ENCODE peak calls at places on chromosomes 7 and 10, in nine cellular contexts. I is thyroid gland, A is transverse colon, R is psoas muscle, C is adrenal gland, B is A549, L is GM23248, M is gastrocnemius medialis, H is AG04450. Q is an unnamed sample. For H3K9me3, the result is how much of the 10 kb centered on the place peaks cover.

GRCh38 chr7:118870187-118870586 is 645.7 kb downstream of the ANKRD7 start:
- DNase-seq in A (no peak), B (peak), L (no peak), R (no peak), H (no peak), C (no peak), M (no peak), I (no peak), Q (no peak)

GRCh38 chr7:155722936-155723335 is 78.5 kb downstream of the RBM33 start:
- DNase-seq in M (no peak), L (no peak), R (no peak), C (no peak), A (no peak), B (no peak), H (no peak), I (no peak), Q (no peak)

GRCh38 chr10:29858352-29859267 is 200.8 kb downstream of the JCAD start:
- DNase-seq in B (peak), C (peak), I (peak), H (peak), A (peak), R (peak), L (peak), M (peak), Q (no peak)

GRCh38 chr7:102983602-102984001 is 70.8 kb downstream of the LRRC17 start:
- DNase-seq in M (no peak), H (no peak), B (no peak), R (no peak), I (no peak), L (no peak), C (no peak), A (no peak), Q (no peak)

GRCh38 chr10:133313192-133313591 is 4.5 kb downstream of the ZNF511 start:
- DNase-seq in H (no peak), L (no peak), A (no peak), I (no peak), M (no peak), R (no peak), C (no peak), B (no peak), Q (no peak)

GRCh38 chr10:46267132-46267985 is 19.4 kb upstream of the ANTXRL start:
- DNase-seq in R (no peak), M (no peak), H (no peak), I (no peak), B (no peak), C (no peak), L (no peak), A (no peak), Q (no peak)

GRCh38 chr10:90969148-90969547 is 48.3 kb upstream of the ANKRD1 start:
- DNase-seq in A (no peak), C (no peak), B (no peak), M (peak), H (no peak), I (no peak), L (peak), R (no peak), Q (no peak)

GRCh38 chr10:102413053-102413705 is 5.4 kb downstream of the PSD start:
- DNase-seq in M (no peak), C (no peak), R (no peak), L (peak), A (no peak), H (no peak), I (no peak), B (peak), Q (no peak)

GRCh38 chr10:79234391-79235318 is 112.6 kb upstream of the PPIF start:
- DNase-seq in L (peak), C (no peak), R (no peak), B (no peak), A (no peak), M (no peak), I (no peak), H (no peak), Q (no peak)

GRCh38 chr7:80463272-80463920 is 48.5 kb downstream of the GNAT3 start:
- DNase-seq in B (peak), A (no peak), R (no peak), C (no peak), I (no peak), M (no peak), H (no peak), L (no peak), Q (no peak)

GRCh38 chr7:5773661-5774086 is 7.8 kb downstream of the RNF216 start:
- DNase-seq in L (peak), B (peak), C (peak), H (peak), M (no peak), I (peak), A (no peak), R (no peak), Q (no peak)

GRCh38 chr7:108202743-108203142 is 72.6 kb upstream of the LAMB4 start:
- DNase-seq in M (no peak), B (no peak), C (no peak), H (no peak), R (no peak), I (no peak), L (no peak), A (no peak), Q (no peak)

GRCh38 chr10:103111031-103111917 is 81.8 kb downstream of the NT5C2 start:
- DNase-seq in M (no peak), L (peak), H (no peak), B (no peak), R (no peak), A (no peak), I (no peak), C (no peak), Q (no peak)

GRCh38 chr7:10739401-10739800 is 234.3 kb upstream of the PHF14 start:
- DNase-seq in A (no peak), R (no peak), M (no peak), H (no peak), I (no peak), C (no peak), B (no peak), L (no peak), Q (no peak)

GRCh38 chr10:45596556-45596955 is 76.0 kb downstream of the ZFAND4 start:
- DNase-seq in C (no peak), M (no peak), L (no peak), B (no peak), A (no peak), R (no peak), I (no peak), H (no peak), Q (no peak)

GRCh38 chr10:101986277-101986971 is 69.5 kb downstream of the ARMH3 start:
- DNase-seq in C (peak), I (peak), M (no peak), A (peak), R (no peak), H (no peak), L (no peak), B (no peak), Q (no peak)

GRCh38 chr7:155066417-155066950 is 3.6 kb upstream of the HTR5A start:
- DNase-seq in B (no peak), H (peak), A (no peak), L (peak), I (no peak), C (peak), R (no peak), M (no peak), Q (no peak)

GRCh38 chr7:47536705-47537611 is 45.0 kb downstream of the TNS3 start:
- DNase-seq in C (peak), B (no peak), H (peak), A (peak), L (peak), M (no peak), R (peak), I (peak), Q (no peak)

GRCh38 chr7:77831481-77831880 is 32.9 kb downstream of the PHTF2 start:
- DNase-seq in I (no peak), C (no peak), B (no peak), M (no peak), H (no peak), A (no peak), L (no peak), R (no peak), Q (no peak)

GRCh38 chr7:1236132-1236655 is 3.5 kb downstream of the UNCX start:
- DNase-seq in R (no peak), B (peak), M (no peak), A (no peak), C (no peak), I (no peak), H (no peak), L (no peak), Q (no peak)

GRCh38 chr7:43535810-43536585 is 46.9 kb upstream of the STK17A start:
- DNase-seq in C (no peak), A (no peak), H (peak), M (no peak), I (no peak), L (peak), B (no peak), R (peak), Q (no peak)

GRCh38 chr10:21364196-21365114 is 161.0 kb downstream of the SKIDA1 start:
- DNase-seq in R (peak), I (no peak), A (peak), L (peak), M (no peak), B (peak), H (peak), C (peak), Q (no peak)

GRCh38 chr7:90766814-90767564 is 170.9 kb downstream of the CDK14 start:
- DNase-seq in L (peak), C (no peak), I (no peak), R (peak), H (peak), B (peak), M (no peak), A (peak), Q (no peak)

GRCh38 chr7:44965441-44965903 is 13.3 kb downstream of the MYO1G start:
- DNase-seq in A (no peak), H (no peak), C (no peak), M (no peak), L (no peak), R (no peak), B (no peak), I (no peak), Q (no peak)

GRCh38 chr7:143300959-143301617 is 12.9 kb downstream of the CASP2 start:
- DNase-seq in I (no peak), H (peak), C (no peak), A (no peak), M (no peak), R (no peak), L (no peak), B (no peak), Q (no peak)

GRCh38 chr10:133455611-133456031 is 1.9 kb downstream of the SCART1 start:
- DNase-seq in H (no peak), C (no peak), L (no peak), I (no peak), A (no peak), R (no peak), B (no peak), M (no peak), Q (no peak)

GRCh38 chr7:38773430-38773829 is 135.6 kb downstream of the VPS41 start:
- DNase-seq in B (no peak), L (peak), I (no peak), R (no peak), H (no peak), C (no peak), A (no peak), M (no peak), Q (no peak)

GRCh38 chr7:94397721-94398120 is 3.0 kb downstream of the COL1A2 start:
- DNase-seq in C (no peak), R (no peak), B (no peak), I (no peak), L (peak), A (no peak), H (no peak), M (no peak), Q (no peak)

GRCh38 chr7:151195616-151196450 is 8.8 kb upstream of the ASB10 start:
- DNase-seq in L (no peak), R (no peak), A (no peak), I (no peak), M (no peak), H (no peak), C (no peak), B (no peak), Q (no peak)

GRCh38 chr10:61752111-61753011 is 89.6 kb downstream of the CABCOCO1 start:
- DNase-seq in A (no peak), C (no peak), H (no peak), I (no peak), R (no peak), L (peak), M (no peak), B (no peak), Q (no peak)

GRCh38 chr7:88301924-88302323 is 4.8 kb downstream of the STEAP4 start:
- DNase-seq in C (no peak), R (no peak), B (no peak), H (no peak), M (no peak), A (no peak), L (no peak), I (no peak), Q (no peak)

GRCh38 chr7:133434246-133434865 is 181.5 kb downstream of the EXOC4 start:
- DNase-seq in C (no peak), I (no peak), R (no peak), H (no peak), L (peak), A (no peak), B (peak), M (no peak), Q (no peak)

GRCh38 chr7:133853706-133854276 is 273.3 kb upstream of the LRGUK start:
- DNase-seq in A (peak), B (peak), M (peak), L (peak), R (peak), C (no peak), H (peak), I (peak), Q (no peak)

GRCh38 chr10:127922675-127923366 is 15.9 kb downstream of the PTPRE start:
- DNase-seq in H (no peak), M (peak), A (peak), R (peak), B (peak), C (peak), L (peak), I (peak), Q (no peak)

GRCh38 chr7:156487811-156488523 is 152.6 kb upstream of the RNF32 start:
- DNase-seq in C (no peak), M (no peak), A (no peak), B (no peak), R (no peak), L (no peak), I (no peak), H (no peak), Q (no peak)

GRCh38 chr10:7345717-7346116 is 65.1 kb downstream of the SFMBT2 start:
- DNase-seq in H (no peak), I (no peak), C (no peak), L (no peak), R (no peak), M (no peak), A (no peak), B (no peak), Q (no peak)

DNA sequence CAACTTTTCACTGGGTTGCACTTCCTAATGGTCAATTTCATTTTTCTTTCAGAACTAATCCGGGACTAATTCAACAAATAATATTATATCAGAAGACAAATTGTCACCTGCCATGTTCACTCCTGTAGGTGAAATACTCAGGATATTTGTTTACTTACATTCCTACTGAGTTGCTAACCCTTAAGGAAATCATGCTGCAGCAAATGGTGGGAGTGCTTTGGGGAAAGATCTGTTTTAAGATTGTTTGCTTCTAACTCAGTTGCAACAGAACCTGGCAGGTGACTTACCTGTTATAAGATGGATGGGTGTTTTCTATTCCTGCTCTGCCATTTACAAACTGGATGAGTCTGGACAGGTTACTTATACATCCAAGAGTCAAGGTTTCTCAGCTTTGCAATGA is 81.8 kb downstream of the ZNF248 start:
- DNase-seq in H (no peak), I (no peak), R (no peak), M (no peak), C (no peak), B (no peak), A (no peak), L (no peak), Q (no peak)
- H3K9me3 ChIP-seq in H (under half), I (under half), R (under half), M (under half), C (under half), B (under half), A (under half), L (under half), Q (under half)

GRCh38 chr10:22833781-22834180 is 94.1 kb upstream of the ARMC3 start:
- DNase-seq in B (no peak), I (no peak), R (no peak), A (no peak), M (no peak), C (no peak), L (no peak), H (no peak), Q (no peak)
- H3K9me3 ChIP-seq in B (under half), I (under half), R (under half), A (under half), M (under half), C (under half), L (under half), H (under half), Q (under half)

DNA sequence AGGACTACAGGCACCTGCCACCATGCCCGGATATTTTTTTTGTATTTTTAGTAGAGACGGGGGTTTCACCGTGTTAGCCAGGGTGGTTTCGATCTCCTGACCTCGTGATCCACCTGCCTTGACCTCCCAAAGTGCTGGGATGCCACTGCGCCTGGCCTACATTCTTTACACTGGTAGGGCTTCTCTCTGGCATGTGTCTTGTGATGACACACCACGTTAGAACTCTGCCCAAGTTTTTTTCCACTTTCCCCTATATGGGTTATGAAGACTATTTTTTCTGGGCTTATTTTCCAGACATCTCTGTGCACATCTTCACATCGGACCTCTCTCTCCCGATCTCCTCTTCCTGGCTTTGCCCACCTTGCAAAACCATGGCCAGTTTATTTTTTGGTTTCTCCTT is 10.7 kb downstream of the FAM200A start:
- DNase-seq in B (no peak), H (no peak), R (no peak), L (no peak), M (no peak), C (no peak), A (no peak), I (no peak), Q (no peak)
- H3K9me3 ChIP-seq in B (half or more), H (half or more), R (under half), L (under half), M (under half), C (under half), A (under half), I (under half), Q (under half)

GRCh38 chr10:2197663-2198062 is 460.3 kb upstream of the ADARB2 start:
- DNase-seq in H (no peak), C (no peak), A (no peak), B (no peak), R (no peak), M (no peak), I (no peak), L (no peak), Q (no peak)

GRCh38 chr10:2201534-2202104 is 464.3 kb upstream of the ADARB2 start:
- DNase-seq in L (no peak), I (no peak), B (no peak), M (no peak), H (no peak), R (no peak), C (no peak), A (no peak), Q (no peak)

GRCh38 chr10:2196272-2196671 is 458.9 kb upstream of the ADARB2 start:
- DNase-seq in M (no peak), R (no peak), A (no peak), C (no peak), H (no peak), B (no peak), L (no peak), I (no peak), Q (no peak)
- H3K9me3 ChIP-seq in M (under half), R (under half), A (under half), C (under half), H (under half), B (under half), L (under half), I (under half), Q (under half)

GRCh38 chr10:65033957-65034356 is 1512.8 kb downstream of the REEP3 start:
- DNase-seq in H (no peak), R (no peak), C (no peak), A (no peak), I (no peak), L (no peak), M (no peak), B (no peak), Q (no peak)
- H3K9me3 ChIP-seq in H (under half), R (under half), C (under half), A (under half), I (under half), L (under half), M (under half), B (under half), Q (under half)

GRCh38 chr10:15486404-15486803 is 115.3 kb upstream of the FAM171A1 start:
- DNase-seq in C (no peak), A (no peak), M (no peak), R (no peak), H (no peak), I (no peak), B (no peak), L (no peak), Q (no peak)

GRCh38 chr10:15489431-15489830 is 118.3 kb upstream of the FAM171A1 start:
- DNase-seq in M (no peak), I (no peak), B (no peak), H (no peak), C (no peak), L (no peak), A (no peak), R (no peak), Q (no peak)

GRCh38 chr10:15494850-15495249 is 123.8 kb upstream of the FAM171A1 start:
- DNase-seq in L (no peak), M (no peak), H (no peak), B (no peak), C (no peak), I (no peak), R (no peak), A (no peak), Q (no peak)

GRCh38 chr10:15487376-15487775 is 116.3 kb upstream of the FAM171A1 start:
- DNase-seq in C (no peak), R (no peak), B (no peak), I (no peak), H (no peak), A (no peak), M (no peak), L (no peak), Q (no peak)

DNA sequence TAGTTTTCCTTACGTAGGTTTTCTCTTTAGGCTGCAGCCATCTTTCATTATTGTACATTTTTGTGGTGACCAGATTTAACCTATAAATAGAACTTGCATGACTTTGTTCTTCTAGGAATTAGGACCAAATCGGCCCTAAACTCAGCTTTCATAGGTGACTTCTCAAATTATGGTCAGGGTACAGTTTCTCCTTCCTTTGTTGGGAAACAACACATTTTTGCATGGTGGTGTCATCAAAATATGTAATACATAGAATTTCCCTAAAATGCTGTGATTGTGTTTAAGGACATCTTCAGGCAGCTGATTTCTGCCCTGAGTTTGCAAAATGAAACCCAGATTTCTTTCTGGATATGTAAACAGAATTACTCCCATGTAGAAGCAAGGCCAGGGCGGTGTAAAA is 120.8 kb upstream of the FAM171A1 start:
- DNase-seq in B (no peak), L (no peak), A (no peak), M (no peak), H (no peak), C (no peak), R (no peak), I (no peak), Q (no peak)
- H3K9me3 ChIP-seq in B (under half), L (under half), A (under half), M (under half), H (under half), C (under half), R (under half), I (under half), Q (under half)

Q was measured in T-helper 17 cell.